ENCODE peak calls at places on chromosomes 7 and 10, in six cellular contexts. C is endodermal cell, M is 8988T, L is PC-3, J is substantia nigra, E is NCI-H2081. F is an unnamed sample.

GRCh38 chr7:9691286-9691685 is 1257.9 kb downstream of the NXPH1 start:
- DNase-seq in C (peak; percentile 78), M (no peak), L (no peak), J (no peak), E (no peak), F (no peak)

GRCh38 chr7:108535744-108536143 is 9.8 kb upstream of the PNPLA8 start:
- DNase-seq in C (no peak), M (no peak), L (no peak), J (no peak), E (no peak), F (no peak)

GRCh38 chr10:69483988-69484387 is 32.7 kb downstream of the TSPAN15 start:
- DNase-seq in C (no peak), M (no peak), L (no peak), J (no peak), E (no peak), F (no peak)

GRCh38 chr7:116663744-116664143 is 8.3 kb upstream of the MET start:
- DNase-seq in C (no peak), M (no peak), L (no peak), J (no peak), E (no peak), F (no peak)

GRCh38 chr7:127516320-127516719 is 69.1 kb downstream of the GCC1 start:
- DNase-seq in C (no peak), M (no peak), L (no peak), J (no peak), E (no peak), F (no peak)

GRCh38 chr10:4688620-4689019 is 137.4 kb upstream of the AKR1E2 start:
- DNase-seq in C (no peak), M (no peak), L (no peak), J (no peak), E (no peak), F (no peak)

GRCh38 chr10:70378122-70378521 is 4.3 kb downstream of the LRRC20 start:
- DNase-seq in C (no peak), M (no peak), L (peak; percentile 99), J (no peak), E (no peak), F (no peak)

GRCh38 chr10:51708609-51709008 is 9.2 kb upstream of the CSTF2T start:
- DNase-seq in C (no peak), M (no peak), L (no peak), J (no peak), E (no peak), F (no peak)

GRCh38 chr10:79349072-79349491 is 1.8 kb downstream of the PPIF start:
- DNase-seq in C (no peak), M (no peak), L (no peak), J (no peak), E (no peak), F (no peak)

GRCh38 chr7:67976490-67976889 is 979.9 kb downstream of the TYW1 start:
- DNase-seq in C (no peak), M (no peak), L (no peak), J (no peak), E (no peak), F (no peak)

GRCh38 chr10:47371629-47372485 is 12.2 kb downstream of the ZNF488 start:
- DNase-seq in C (peak; percentile 47), M (peak; percentile 5), L (no peak), J (no peak), E (no peak), F (no peak)

GRCh38 chr7:24948739-24949138 is 31.2 kb downstream of the OSBPL3 start:
- DNase-seq in C (no peak), M (no peak), L (no peak), J (no peak), E (no peak), F (no peak)